ENCODE peak calls at places on chromosomes 12 and 14, in ten cellular contexts. One of them, this sample, is unnamed.

GRCh38 chr12:85405781-85406522 is 125.9 kb downstream of the ALX1 start:
- DNase-seq in fibroblast of mammary gland: peak; percentile 48
- DNase-seq in progenitor cell of endocrine pancreas: no peak
- DNase-seq in WTC11: no peak
- DNase-seq in dorsolateral prefrontal cortex: no peak
- DNase-seq in left ventricle myocardium inferior: no peak
- DNase-seq in lower leg skin: no peak
- DNase-seq in CD4-positive, alpha-beta T cell: no peak
- DNase-seq in BE2C: no peak
- DNase-seq in brain microvascular endothelial cell: peak; percentile 22
- DNase-seq in this sample: no peak

GRCh38 chr12:69578283-69578682 is 7.0 kb upstream of the CCT2 start:
- DNase-seq in fibroblast of mammary gland: no peak
- DNase-seq in progenitor cell of endocrine pancreas: no peak
- DNase-seq in WTC11: no peak
- DNase-seq in dorsolateral prefrontal cortex: no peak
- DNase-seq in left ventricle myocardium inferior: no peak
- DNase-seq in lower leg skin: no peak
- DNase-seq in CD4-positive, alpha-beta T cell: no peak
- DNase-seq in BE2C: no peak
- DNase-seq in brain microvascular endothelial cell: no peak
- DNase-seq in this sample: no peak

GRCh38 chr14:30129795-30130194 is 202.1 kb upstream of the PRKD1 start:
- DNase-seq in fibroblast of mammary gland: peak; percentile 33
- DNase-seq in progenitor cell of endocrine pancreas: no peak
- DNase-seq in WTC11: no peak
- DNase-seq in dorsolateral prefrontal cortex: no peak
- DNase-seq in left ventricle myocardium inferior: no peak
- DNase-seq in lower leg skin: no peak
- DNase-seq in CD4-positive, alpha-beta T cell: no peak
- DNase-seq in BE2C: no peak
- DNase-seq in brain microvascular endothelial cell: no peak
- DNase-seq in this sample: no peak

GRCh38 chr12:38152816-38153736 is 163.5 kb upstream of the ALG10B start:
- DNase-seq in fibroblast of mammary gland: no peak
- DNase-seq in progenitor cell of endocrine pancreas: no peak
- DNase-seq in WTC11: no peak
- DNase-seq in dorsolateral prefrontal cortex: no peak
- DNase-seq in left ventricle myocardium inferior: no peak
- DNase-seq in lower leg skin: no peak
- DNase-seq in CD4-positive, alpha-beta T cell: no peak
- DNase-seq in BE2C: no peak
- DNase-seq in brain microvascular endothelial cell: no peak
- DNase-seq in this sample: no peak

GRCh38 chr12:78208106-78208505 is 377.4 kb downstream of the NAV3 start:
- DNase-seq in fibroblast of mammary gland: peak; percentile 84
- DNase-seq in progenitor cell of endocrine pancreas: no peak
- DNase-seq in WTC11: no peak
- DNase-seq in dorsolateral prefrontal cortex: no peak
- DNase-seq in left ventricle myocardium inferior: no peak
- DNase-seq in lower leg skin: no peak
- DNase-seq in CD4-positive, alpha-beta T cell: no peak
- DNase-seq in BE2C: no peak
- DNase-seq in brain microvascular endothelial cell: no peak
- DNase-seq in this sample: no peak

GRCh38 chr12:124916370-124917134 is 2.1 kb upstream of the UBC start:
- DNase-seq in fibroblast of mammary gland: peak; percentile 97
- DNase-seq in progenitor cell of endocrine pancreas: no peak
- DNase-seq in WTC11: no peak
- DNase-seq in dorsolateral prefrontal cortex: peak; percentile 57
- DNase-seq in left ventricle myocardium inferior: peak; percentile 65
- DNase-seq in lower leg skin: peak; percentile 91
- DNase-seq in CD4-positive, alpha-beta T cell: no peak
- DNase-seq in BE2C: no peak
- DNase-seq in brain microvascular endothelial cell: peak; percentile 93
- DNase-seq in this sample: no peak

GRCh38 chr12:116861331-116861730 is 19.9 kb downstream of the HRK start:
- DNase-seq in fibroblast of mammary gland: peak; percentile 60
- DNase-seq in progenitor cell of endocrine pancreas: no peak
- DNase-seq in WTC11: no peak
- DNase-seq in dorsolateral prefrontal cortex: peak; percentile 63
- DNase-seq in left ventricle myocardium inferior: peak; percentile 52
- DNase-seq in lower leg skin: no peak
- DNase-seq in CD4-positive, alpha-beta T cell: peak; percentile 19
- DNase-seq in BE2C: peak; percentile 77
- DNase-seq in brain microvascular endothelial cell: peak; percentile 74
- DNase-seq in this sample: no peak

GRCh38 chr12:100219328-100220109 is 18.9 kb downstream of the ACTR6 start:
- DNase-seq in fibroblast of mammary gland: no peak
- DNase-seq in progenitor cell of endocrine pancreas: no peak
- DNase-seq in WTC11: no peak
- DNase-seq in dorsolateral prefrontal cortex: no peak
- DNase-seq in left ventricle myocardium inferior: no peak
- DNase-seq in lower leg skin: no peak
- DNase-seq in CD4-positive, alpha-beta T cell: no peak
- DNase-seq in BE2C: no peak
- DNase-seq in brain microvascular endothelial cell: no peak
- DNase-seq in this sample: no peak

GRCh38 chr12:57389033-57389432 is 41.8 kb downstream of the R3HDM2 start:
- DNase-seq in fibroblast of mammary gland: peak; percentile 92
- DNase-seq in progenitor cell of endocrine pancreas: no peak
- DNase-seq in WTC11: no peak
- DNase-seq in dorsolateral prefrontal cortex: no peak
- DNase-seq in left ventricle myocardium inferior: no peak
- DNase-seq in lower leg skin: no peak
- DNase-seq in CD4-positive, alpha-beta T cell: no peak
- DNase-seq in BE2C: no peak
- DNase-seq in brain microvascular endothelial cell: peak; percentile 81
- DNase-seq in this sample: no peak

GRCh38 chr14:68922201-68922613 is 56.9 kb downstream of the ACTN1 start:
- DNase-seq in fibroblast of mammary gland: no peak
- DNase-seq in progenitor cell of endocrine pancreas: no peak
- DNase-seq in WTC11: no peak
- DNase-seq in dorsolateral prefrontal cortex: no peak
- DNase-seq in left ventricle myocardium inferior: no peak
- DNase-seq in lower leg skin: no peak
- DNase-seq in CD4-positive, alpha-beta T cell: no peak
- DNase-seq in BE2C: peak; percentile 68
- DNase-seq in brain microvascular endothelial cell: no peak
- DNase-seq in this sample: no peak

GRCh38 chr14:36424478-36425102 is 95.4 kb downstream of the NKX2-1 start:
- DNase-seq in fibroblast of mammary gland: no peak
- DNase-seq in progenitor cell of endocrine pancreas: no peak
- DNase-seq in WTC11: no peak
- DNase-seq in dorsolateral prefrontal cortex: no peak
- DNase-seq in left ventricle myocardium inferior: no peak
- DNase-seq in lower leg skin: no peak
- DNase-seq in CD4-positive, alpha-beta T cell: no peak
- DNase-seq in BE2C: no peak
- DNase-seq in brain microvascular endothelial cell: no peak
- DNase-seq in this sample: no peak

GRCh38 chr14:103126873-103127304 is 3.6 kb downstream of the TNFAIP2 start:
- DNase-seq in fibroblast of mammary gland: no peak
- DNase-seq in progenitor cell of endocrine pancreas: peak; percentile 70
- DNase-seq in WTC11: peak; percentile 81
- DNase-seq in dorsolateral prefrontal cortex: no peak
- DNase-seq in left ventricle myocardium inferior: peak; percentile 60
- DNase-seq in lower leg skin: no peak
- DNase-seq in CD4-positive, alpha-beta T cell: no peak
- DNase-seq in BE2C: peak; percentile 82
- DNase-seq in brain microvascular endothelial cell: no peak
- DNase-seq in this sample: peak; percentile 52

GRCh38 chr14:106087855-106088254 is 561.5 kb downstream of the TMEM121 start:
- DNase-seq in fibroblast of mammary gland: no peak
- DNase-seq in progenitor cell of endocrine pancreas: no peak
- DNase-seq in WTC11: no peak
- DNase-seq in dorsolateral prefrontal cortex: no peak
- DNase-seq in left ventricle myocardium inferior: no peak
- DNase-seq in lower leg skin: no peak
- DNase-seq in CD4-positive, alpha-beta T cell: no peak
- DNase-seq in BE2C: no peak
- DNase-seq in brain microvascular endothelial cell: no peak
- DNase-seq in this sample: no peak

GRCh38 chr12:63917864-63918742 is 73.6 kb downstream of the SRGAP1 start:
- DNase-seq in fibroblast of mammary gland: peak; percentile 99
- DNase-seq in progenitor cell of endocrine pancreas: no peak
- DNase-seq in WTC11: no peak
- DNase-seq in dorsolateral prefrontal cortex: no peak
- DNase-seq in left ventricle myocardium inferior: no peak
- DNase-seq in lower leg skin: peak; percentile 25
- DNase-seq in CD4-positive, alpha-beta T cell: no peak
- DNase-seq in BE2C: no peak
- DNase-seq in brain microvascular endothelial cell: peak; percentile 93
- DNase-seq in this sample: no peak

GRCh38 chr12:913919-914718 is 35.4 kb downstream of the RAD52 start:
- DNase-seq in fibroblast of mammary gland: peak; percentile 87
- DNase-seq in progenitor cell of endocrine pancreas: no peak
- DNase-seq in WTC11: no peak
- DNase-seq in dorsolateral prefrontal cortex: no peak
- DNase-seq in left ventricle myocardium inferior: no peak
- DNase-seq in lower leg skin: no peak
- DNase-seq in CD4-positive, alpha-beta T cell: no peak
- DNase-seq in BE2C: no peak
- DNase-seq in brain microvascular endothelial cell: peak; percentile 62
- DNase-seq in this sample: no peak

GRCh38 chr14:74290415-74290814 is 12.3 kb downstream of the ABCD4 start:
- DNase-seq in fibroblast of mammary gland: peak; percentile 42
- DNase-seq in progenitor cell of endocrine pancreas: no peak
- DNase-seq in WTC11: peak; percentile 33
- DNase-seq in dorsolateral prefrontal cortex: no peak
- DNase-seq in left ventricle myocardium inferior: no peak
- DNase-seq in lower leg skin: no peak
- DNase-seq in CD4-positive, alpha-beta T cell: no peak
- DNase-seq in BE2C: peak; percentile 36
- DNase-seq in brain microvascular endothelial cell: peak; percentile 7
- DNase-seq in this sample: no peak
- TF ChIP-seq CTCF in fibroblast of mammary gland: peak; percentile 37
- TF ChIP-seq CTCF in progenitor cell of endocrine pancreas: peak; percentile 50
- TF ChIP-seq CTCF in WTC11: peak; percentile 77
- TF ChIP-seq CTCF in dorsolateral prefrontal cortex: peak; percentile 48
- TF ChIP-seq CTCF in left ventricle myocardium inferior: peak; percentile 47
- TF ChIP-seq CTCF in lower leg skin: no peak
- TF ChIP-seq CTCF in CD4-positive, alpha-beta T cell: peak; percentile 33
- TF ChIP-seq CTCF in BE2C: peak; percentile 56
- TF ChIP-seq CTCF in brain microvascular endothelial cell: peak; percentile 66
- TF ChIP-seq CTCF in this sample: peak; percentile 61

GRCh38 chr12:55838361-55838760 is 4.4 kb downstream of the MMP19 start:
- DNase-seq in fibroblast of mammary gland: no peak
- DNase-seq in progenitor cell of endocrine pancreas: no peak
- DNase-seq in WTC11: no peak
- DNase-seq in dorsolateral prefrontal cortex: no peak
- DNase-seq in left ventricle myocardium inferior: no peak
- DNase-seq in lower leg skin: no peak
- DNase-seq in CD4-positive, alpha-beta T cell: no peak
- DNase-seq in BE2C: no peak
- DNase-seq in brain microvascular endothelial cell: no peak
- DNase-seq in this sample: no peak
- TF ChIP-seq CTCF in fibroblast of mammary gland: no peak
- TF ChIP-seq CTCF in progenitor cell of endocrine pancreas: no peak
- TF ChIP-seq CTCF in WTC11: no peak
- TF ChIP-seq CTCF in dorsolateral prefrontal cortex: no peak
- TF ChIP-seq CTCF in left ventricle myocardium inferior: no peak
- TF ChIP-seq CTCF in lower leg skin: no peak
- TF ChIP-seq CTCF in CD4-positive, alpha-beta T cell: no peak
- TF ChIP-seq CTCF in BE2C: no peak
- TF ChIP-seq CTCF in brain microvascular endothelial cell: no peak
- TF ChIP-seq CTCF in this sample: no peak

GRCh38 chr14:32477406-32477805 is 148.3 kb downstream of the AKAP6 start:
- DNase-seq in fibroblast of mammary gland: no peak
- DNase-seq in progenitor cell of endocrine pancreas: no peak
- DNase-seq in WTC11: no peak
- DNase-seq in dorsolateral prefrontal cortex: no peak
- DNase-seq in left ventricle myocardium inferior: no peak
- DNase-seq in lower leg skin: no peak
- DNase-seq in CD4-positive, alpha-beta T cell: no peak
- DNase-seq in BE2C: no peak
- DNase-seq in brain microvascular endothelial cell: no peak
- DNase-seq in this sample: no peak

GRCh38 chr14:32478027-32478426 is 148.9 kb downstream of the AKAP6 start:
- DNase-seq in fibroblast of mammary gland: peak; percentile 18
- DNase-seq in progenitor cell of endocrine pancreas: no peak
- DNase-seq in WTC11: no peak
- DNase-seq in dorsolateral prefrontal cortex: no peak
- DNase-seq in left ventricle myocardium inferior: no peak
- DNase-seq in lower leg skin: no peak
- DNase-seq in CD4-positive, alpha-beta T cell: no peak
- DNase-seq in BE2C: no peak
- DNase-seq in brain microvascular endothelial cell: no peak
- DNase-seq in this sample: no peak

GRCh38 chr14:32480337-32480736 is 151.2 kb downstream of the AKAP6 start:
- DNase-seq in fibroblast of mammary gland: peak; percentile 24
- DNase-seq in progenitor cell of endocrine pancreas: no peak
- DNase-seq in WTC11: no peak
- DNase-seq in dorsolateral prefrontal cortex: no peak
- DNase-seq in left ventricle myocardium inferior: no peak
- DNase-seq in lower leg skin: no peak
- DNase-seq in CD4-positive, alpha-beta T cell: no peak
- DNase-seq in BE2C: no peak
- DNase-seq in brain microvascular endothelial cell: no peak
- DNase-seq in this sample: no peak

GRCh38 chr14:32476532-32476931 is 147.4 kb downstream of the AKAP6 start:
- DNase-seq in fibroblast of mammary gland: no peak
- DNase-seq in progenitor cell of endocrine pancreas: no peak
- DNase-seq in WTC11: no peak
- DNase-seq in dorsolateral prefrontal cortex: no peak
- DNase-seq in left ventricle myocardium inferior: no peak
- DNase-seq in lower leg skin: no peak
- DNase-seq in CD4-positive, alpha-beta T cell: no peak
- DNase-seq in BE2C: no peak
- DNase-seq in brain microvascular endothelial cell: no peak
- DNase-seq in this sample: no peak

GRCh38 chr14:32481707-32482106 is 152.6 kb downstream of the AKAP6 start:
- DNase-seq in fibroblast of mammary gland: no peak
- DNase-seq in progenitor cell of endocrine pancreas: no peak
- DNase-seq in WTC11: no peak
- DNase-seq in dorsolateral prefrontal cortex: no peak
- DNase-seq in left ventricle myocardium inferior: no peak
- DNase-seq in lower leg skin: no peak
- DNase-seq in CD4-positive, alpha-beta T cell: no peak
- DNase-seq in BE2C: no peak
- DNase-seq in brain microvascular endothelial cell: no peak
- DNase-seq in this sample: no peak
- TF ChIP-seq CTCF in fibroblast of mammary gland: no peak
- TF ChIP-seq CTCF in progenitor cell of endocrine pancreas: no peak
- TF ChIP-seq CTCF in WTC11: no peak
- TF ChIP-seq CTCF in dorsolateral prefrontal cortex: no peak
- TF ChIP-seq CTCF in left ventricle myocardium inferior: no peak
- TF ChIP-seq CTCF in lower leg skin: no peak
- TF ChIP-seq CTCF in CD4-positive, alpha-beta T cell: no peak
- TF ChIP-seq CTCF in BE2C: no peak
- TF ChIP-seq CTCF in brain microvascular endothelial cell: no peak
- TF ChIP-seq CTCF in this sample: no peak

DNA sequence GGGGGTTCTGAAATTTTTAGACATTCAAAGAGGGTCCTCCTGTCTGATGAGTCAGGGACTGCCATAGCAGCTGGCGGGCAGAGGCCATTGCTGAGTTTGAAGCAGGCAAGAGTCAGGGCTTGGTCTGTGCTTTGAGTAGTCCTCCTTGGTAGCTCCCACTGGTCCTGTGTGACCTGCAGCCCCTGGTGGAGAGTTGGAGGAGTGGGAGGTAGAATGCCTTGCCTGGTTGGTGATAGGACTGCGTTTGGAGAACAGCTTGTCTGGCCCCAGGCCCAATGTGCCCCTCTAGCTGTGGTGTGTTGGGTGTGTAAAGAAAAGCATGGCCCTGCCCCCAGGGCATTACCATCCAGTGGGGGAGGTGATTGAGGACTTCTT is 116.7 kb downstream of the BEGAIN start:
- DNase-seq in fibroblast of mammary gland: no peak
- DNase-seq in progenitor cell of endocrine pancreas: no peak
- DNase-seq in WTC11: no peak
- DNase-seq in dorsolateral prefrontal cortex: no peak
- DNase-seq in left ventricle myocardium inferior: no peak
- DNase-seq in lower leg skin: no peak
- DNase-seq in CD4-positive, alpha-beta T cell: no peak
- DNase-seq in BE2C: peak; percentile 47
- DNase-seq in brain microvascular endothelial cell: no peak
- DNase-seq in this sample: no peak
- TF ChIP-seq CTCF in fibroblast of mammary gland: no peak
- TF ChIP-seq CTCF in progenitor cell of endocrine pancreas: peak; percentile 9
- TF ChIP-seq CTCF in WTC11: no peak
- TF ChIP-seq CTCF in dorsolateral prefrontal cortex: no peak
- TF ChIP-seq CTCF in left ventricle myocardium inferior: no peak
- TF ChIP-seq CTCF in lower leg skin: no peak
- TF ChIP-seq CTCF in CD4-positive, alpha-beta T cell: no peak
- TF ChIP-seq CTCF in BE2C: peak; percentile 51
- TF ChIP-seq CTCF in brain microvascular endothelial cell: peak; percentile 21
- TF ChIP-seq CTCF in this sample: peak; percentile 14

This sample was measured in neural crest cell.